ENCODE peak calls at places on chromosomes 2 and 18, in four cellular contexts. A is HEK293T, O is HepG2, N is K562. Y is an unnamed sample.

GRCh38 chr2:72031346-72032115 is 116.1 kb downstream of the CYP26B1 start:
- DNase-seq in N (no peak), A (no peak), O (no peak), Y (no peak)

GRCh38 chr2:7023542-7023941 is 106.3 kb downstream of the RNF144A start:
- DNase-seq in A (no peak), N (no peak), O (no peak), Y (no peak)

GRCh38 chr2:67048314-67048713 is 348.8 kb upstream of the ETAA1 start:
- DNase-seq in N (no peak), O (no peak), A (no peak), Y (no peak)

GRCh38 chr2:191521608-191522208 is 156.2 kb upstream of the NABP1 start:
- DNase-seq in A (peak; percentile 31), N (peak; percentile 7), O (peak; percentile 40), Y (no peak)

GRCh38 chr2:98175811-98176210 is 88.8 kb downstream of the VWA3B start:
- DNase-seq in N (no peak), O (no peak), A (no peak), Y (peak; percentile 50)

GRCh38 chr18:59238385-59238784 is 18.4 kb downstream of the GRP start:
- DNase-seq in N (no peak), O (no peak), A (no peak), Y (no peak)

GRCh38 chr2:42372801-42373200 is 11.8 kb upstream of the COX7A2L start:
- DNase-seq in A (no peak), N (no peak), O (no peak), Y (no peak)

GRCh38 chr2:237025090-237025865 is 60.4 kb upstream of the COPS8 start:
- DNase-seq in N (no peak), O (peak; percentile 80), A (no peak), Y (no peak)

GRCh38 chr2:237431372-237431771 is 17.4 kb upstream of the COL6A3 start:
- DNase-seq in O (no peak), N (no peak), A (no peak), Y (no peak)

GRCh38 chr2:203340791-203341487 is 12.7 kb downstream of the ABI2 start:
- DNase-seq in A (no peak), O (no peak), N (no peak), Y (no peak)

GRCh38 chr2:233412405-233412804 is 58.1 kb downstream of the DGKD start:
- DNase-seq in O (no peak), N (no peak), A (no peak), Y (no peak)

GRCh38 chr18:50117876-50118275 is 77.1 kb downstream of the MYO5B start:
- DNase-seq in O (no peak), N (no peak), A (no peak), Y (no peak)

GRCh38 chr18:36769611-36770314 is 59.0 kb downstream of the TPGS2 start:
- DNase-seq in A (peak; percentile 79), O (peak; percentile 10), N (peak; percentile 74), Y (peak; percentile 77)

GRCh38 chr18:62741118-62741566 is 25.8 kb downstream of the PHLPP1 start:
- DNase-seq in N (peak; percentile 39), A (peak; percentile 12), O (peak; percentile 93), Y (no peak)
- TF ChIP-seq ELF4 in N (no peak), A (no peak), O (no peak), Y (no peak)

GRCh38 chr2:54665436-54665856 is 58.0 kb upstream of the EML6 start:
- DNase-seq in A (peak; percentile 51), N (peak; percentile 42), O (peak; percentile 76), Y (peak; percentile 65)
- TF ChIP-seq ELF4 in A (no peak), N (no peak), O (no peak), Y (no peak)

GRCh38 chr2:69387770-69388481 is 899 bp upstream of the GFPT1 start:
- DNase-seq in N (peak; percentile 30), A (no peak), O (peak; percentile 25), Y (no peak)

GRCh38 chr2:69384618-69385081 is 2.4 kb downstream of the GFPT1 start:
- DNase-seq in A (no peak), O (no peak), N (no peak), Y (no peak)

GRCh38 chr2:69386789-69387734 is at the start of gene GFPT1:
- DNase-seq in O (peak; percentile 90), A (peak; percentile 92), N (peak; percentile 94), Y (peak; percentile 90)

GRCh38 chr2:69385443-69386151 is 1.4 kb downstream of the GFPT1 start:
- DNase-seq in A (no peak), N (peak; percentile 22), O (no peak), Y (no peak)

GRCh38 chr2:69386376-69386775 is 651 bp downstream of the GFPT1 start:
- DNase-seq in O (peak; percentile 24), N (no peak), A (no peak), Y (no peak)
- TF ChIP-seq ELF4 in O (no peak), N (no peak), A (no peak), Y (no peak)

DNA sequence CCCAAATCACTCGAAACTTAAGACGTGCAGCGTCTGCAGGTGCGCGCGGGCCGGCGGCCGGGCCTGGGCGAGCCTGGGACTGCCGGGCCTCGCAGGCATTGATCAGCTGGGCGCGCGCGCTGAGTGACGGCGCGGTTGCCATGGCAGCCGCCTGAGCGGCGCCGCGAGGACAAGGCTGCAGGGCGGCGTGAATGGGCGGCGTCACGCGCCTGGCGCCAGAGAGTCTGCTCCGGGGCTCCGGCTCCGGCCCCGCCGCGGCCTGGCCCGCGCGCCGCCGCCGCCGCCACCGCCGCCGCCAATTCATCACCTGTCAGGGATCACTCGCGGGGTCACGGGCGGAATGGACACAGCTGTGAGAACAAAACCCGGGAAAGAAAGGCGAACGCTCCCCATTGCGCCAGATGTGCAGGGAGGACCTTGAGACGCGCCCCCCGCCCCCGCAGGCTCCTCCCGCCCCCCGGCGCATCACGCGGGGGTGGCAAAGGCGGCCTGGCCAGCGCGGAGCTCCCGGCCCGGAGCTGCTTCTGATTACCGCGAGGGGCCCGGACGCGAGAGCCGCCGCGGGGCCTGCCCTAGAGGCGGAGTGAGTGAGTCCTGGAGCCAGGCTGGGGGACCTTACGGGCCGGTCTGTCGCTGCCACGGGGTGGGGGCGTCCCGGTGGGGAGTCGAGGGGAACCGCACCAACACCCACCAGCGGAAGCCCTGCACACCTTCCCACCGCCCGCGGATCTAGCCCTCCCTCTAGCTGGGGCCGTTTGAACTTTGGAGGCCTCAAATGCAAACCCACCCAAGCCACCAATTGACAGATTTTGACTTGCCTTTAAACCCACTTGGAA is 2.9 kb upstream of the ID2 start:
- DNase-seq in N (peak; percentile 90), A (peak; percentile 92), O (peak; percentile 96), Y (peak; percentile 93)
- TF ChIP-seq ELF4 in N (no peak), A (no peak), O (no peak), Y (no peak)